ENCODE peak calls at places on chromosome X, in nine cellular contexts. H, R, T, C, O, A, G, X and F are unnamed samples.

GRCh38 chrX:97743014-97743413 is 859.3 kb downstream of the RPA4 start:
- DNase-seq in R (no peak), O (no peak), A (no peak), T (no peak), C (no peak), X (peak; percentile 15), G (no peak), H (no peak), F (no peak)

GRCh38 chrX:83416273-83416672 is 91.8 kb upstream of the POU3F4 start:
- DNase-seq in H (no peak), O (no peak), C (no peak), R (no peak), X (no peak), G (no peak), A (no peak), T (no peak), F (no peak)

GRCh38 chrX:2188316-2188715 is 312.5 kb downstream of the DHRSX start:
- DNase-seq in H (no peak), A (no peak), O (peak; percentile 73), X (no peak), R (no peak), T (no peak), G (no peak), C (no peak), F (no peak)

GRCh38 chrX:10904220-10904619 is 206.9 kb upstream of the HCCS start:
- DNase-seq in T (no peak), X (no peak), H (no peak), O (no peak), G (no peak), C (no peak), A (no peak), R (peak; percentile 69), F (no peak)

GRCh38 chrX:66638591-66639500 is at the start of gene EDA2R:
- DNase-seq in X (peak; percentile 6), O (no peak), T (no peak), H (peak; percentile 72), R (peak; percentile 83), G (no peak), A (no peak), C (peak; percentile 65), F (no peak)

GRCh38 chrX:10620121-10620699 is at the start of gene MID1:
- DNase-seq in H (peak; percentile 54), C (peak; percentile 55), A (peak; percentile 45), X (no peak), G (no peak), O (no peak), T (peak; percentile 75), R (peak; percentile 68), F (peak; percentile 40)

GRCh38 chrX:28586291-28586690 is 955 bp upstream of the IL1RAPL1 start:
- DNase-seq in A (no peak), R (no peak), C (no peak), X (no peak), G (no peak), T (no peak), H (no peak), O (no peak), F (no peak)

GRCh38 chrX:9461087-9461486 is 3.8 kb upstream of the TBL1X start:
- DNase-seq in H (no peak), X (no peak), G (no peak), A (no peak), T (no peak), C (no peak), R (no peak), O (no peak), F (no peak)

GRCh38 chrX:48511561-48511960 is 2.8 kb downstream of the PORCN start:
- DNase-seq in C (no peak), R (no peak), X (no peak), O (no peak), G (no peak), H (no peak), T (no peak), A (no peak), F (no peak)

GRCh38 chrX:2926664-2927275 is 2.4 kb downstream of the ARSD start:
- DNase-seq in T (no peak), G (no peak), R (no peak), X (no peak), O (no peak), A (no peak), C (no peak), H (no peak), F (no peak)